ENCODE peak calls at places on chromosome 13, in four cellular contexts. One of them, this sample, is unnamed.

GRCh38 chr13:95481051-95481775 is 71.3 kb upstream of the CLDN10 start:
- DNase-seq in DND-41: no peak
- DNase-seq in adrenal gland: peak
- DNase-seq in lower leg skin: no peak
- DNase-seq in this sample: no peak

GRCh38 chr13:113452942-113453901 is at the start of gene ADPRHL1:
- DNase-seq in DND-41: no peak
- DNase-seq in adrenal gland: no peak
- DNase-seq in lower leg skin: peak
- DNase-seq in this sample: no peak

GRCh38 chr13:25352806-25353205 is 19.0 kb upstream of the ATP8A2 start:
- DNase-seq in DND-41: no peak
- DNase-seq in adrenal gland: no peak
- DNase-seq in lower leg skin: no peak
- DNase-seq in this sample: no peak

GRCh38 chr13:102402292-102402691 is 444 bp upstream of the FGF14 start:
- DNase-seq in DND-41: no peak
- DNase-seq in adrenal gland: no peak
- DNase-seq in lower leg skin: peak
- DNase-seq in this sample: no peak

GRCh38 chr13:83453300-83453699 is 429.0 kb downstream of the SLITRK1 start:
- DNase-seq in DND-41: no peak
- DNase-seq in adrenal gland: no peak
- DNase-seq in lower leg skin: no peak
- DNase-seq in this sample: no peak

GRCh38 chr13:59771272-59771671 is 392.5 kb downstream of the DIAPH3 start:
- DNase-seq in DND-41: no peak
- DNase-seq in adrenal gland: no peak
- DNase-seq in lower leg skin: no peak
- DNase-seq in this sample: no peak

GRCh38 chr13:97884707-97885468 is 68.6 kb upstream of the IPO5 start:
- DNase-seq in DND-41: no peak
- DNase-seq in adrenal gland: no peak
- DNase-seq in lower leg skin: no peak
- DNase-seq in this sample: no peak

GRCh38 chr13:72536668-72537399 is 190.6 kb downstream of the MZT1 start:
- DNase-seq in DND-41: no peak
- DNase-seq in adrenal gland: no peak
- DNase-seq in lower leg skin: no peak
- DNase-seq in this sample: no peak

GRCh38 chr13:113307491-113307890 is 10.5 kb downstream of the LAMP1 start:
- DNase-seq in DND-41: no peak
- DNase-seq in adrenal gland: no peak
- DNase-seq in lower leg skin: no peak
- DNase-seq in this sample: no peak

GRCh38 chr13:99093997-99094396 is 106.7 kb upstream of the UBAC2 start:
- DNase-seq in DND-41: no peak
- DNase-seq in adrenal gland: no peak
- DNase-seq in lower leg skin: no peak
- DNase-seq in this sample: no peak
- H3K4me3 ChIP-seq in DND-41: no peak
- H3K4me3 ChIP-seq in adrenal gland: no peak
- H3K4me3 ChIP-seq in lower leg skin: no peak
- H3K4me3 ChIP-seq in this sample: no peak

GRCh38 chr13:79407349-79407979 is 1.4 kb upstream of the RBM26 start:
- DNase-seq in DND-41: no peak
- DNase-seq in adrenal gland: no peak
- DNase-seq in lower leg skin: no peak
- DNase-seq in this sample: no peak
- H3K4me3 ChIP-seq in DND-41: peak
- H3K4me3 ChIP-seq in adrenal gland: no peak
- H3K4me3 ChIP-seq in lower leg skin: no peak
- H3K4me3 ChIP-seq in this sample: peak

GRCh38 chr13:46797468-46798237 is 692 bp upstream of the ESD start:
- DNase-seq in DND-41: no peak
- DNase-seq in adrenal gland: no peak
- DNase-seq in lower leg skin: no peak
- DNase-seq in this sample: no peak
- H3K4me3 ChIP-seq in DND-41: peak
- H3K4me3 ChIP-seq in adrenal gland: peak
- H3K4me3 ChIP-seq in lower leg skin: peak
- H3K4me3 ChIP-seq in this sample: peak

GRCh38 chr13:33679658-33680012 is 138.3 kb upstream of the RFC3 start:
- DNase-seq in DND-41: no peak
- DNase-seq in adrenal gland: no peak
- DNase-seq in lower leg skin: no peak
- DNase-seq in this sample: no peak
- H3K4me3 ChIP-seq in DND-41: no peak
- H3K4me3 ChIP-seq in adrenal gland: no peak
- H3K4me3 ChIP-seq in lower leg skin: no peak
- H3K4me3 ChIP-seq in this sample: no peak

GRCh38 chr13:110887242-110887954 is 27.5 kb downstream of the ANKRD10 start:
- DNase-seq in DND-41: no peak
- DNase-seq in adrenal gland: no peak
- DNase-seq in lower leg skin: no peak
- DNase-seq in this sample: no peak
- H3K4me3 ChIP-seq in DND-41: no peak
- H3K4me3 ChIP-seq in adrenal gland: no peak
- H3K4me3 ChIP-seq in lower leg skin: no peak
- H3K4me3 ChIP-seq in this sample: no peak

GRCh38 chr13:40932252-40932651 is 86.9 kb downstream of the ELF1 start:
- DNase-seq in DND-41: no peak
- DNase-seq in adrenal gland: no peak
- DNase-seq in lower leg skin: no peak
- DNase-seq in this sample: no peak
- H3K4me3 ChIP-seq in DND-41: no peak
- H3K4me3 ChIP-seq in adrenal gland: no peak
- H3K4me3 ChIP-seq in lower leg skin: no peak
- H3K4me3 ChIP-seq in this sample: no peak

GRCh38 chr13:112105884-112106283 is 38.9 kb downstream of the SOX1 start:
- DNase-seq in DND-41: no peak
- DNase-seq in adrenal gland: no peak
- DNase-seq in lower leg skin: no peak
- DNase-seq in this sample: no peak
- H3K4me3 ChIP-seq in DND-41: no peak
- H3K4me3 ChIP-seq in adrenal gland: no peak
- H3K4me3 ChIP-seq in lower leg skin: no peak
- H3K4me3 ChIP-seq in this sample: no peak

GRCh38 chr13:48816696-48817095 is 159.0 kb upstream of the FNDC3A start:
- DNase-seq in DND-41: no peak
- DNase-seq in adrenal gland: no peak
- DNase-seq in lower leg skin: no peak
- DNase-seq in this sample: no peak

GRCh38 chr13:48819376-48819775 is 156.3 kb upstream of the FNDC3A start:
- DNase-seq in DND-41: no peak
- DNase-seq in adrenal gland: no peak
- DNase-seq in lower leg skin: no peak
- DNase-seq in this sample: no peak

GRCh38 chr13:48818495-48818961 is 157.2 kb upstream of the FNDC3A start:
- DNase-seq in DND-41: no peak
- DNase-seq in adrenal gland: peak
- DNase-seq in lower leg skin: no peak
- DNase-seq in this sample: no peak

GRCh38 chr13:48819889-48820288 is 155.8 kb upstream of the FNDC3A start:
- DNase-seq in DND-41: no peak
- DNase-seq in adrenal gland: no peak
- DNase-seq in lower leg skin: no peak
- DNase-seq in this sample: no peak

GRCh38 chr13:48817166-48817802 is 158.4 kb upstream of the FNDC3A start:
- DNase-seq in DND-41: peak
- DNase-seq in adrenal gland: no peak
- DNase-seq in lower leg skin: no peak
- DNase-seq in this sample: no peak
- H3K4me3 ChIP-seq in DND-41: peak
- H3K4me3 ChIP-seq in adrenal gland: peak
- H3K4me3 ChIP-seq in lower leg skin: no peak
- H3K4me3 ChIP-seq in this sample: no peak

GRCh38 chr13:29428992-29429315 is 166.5 kb downstream of the SLC7A1 start:
- DNase-seq in DND-41: no peak
- DNase-seq in adrenal gland: no peak
- DNase-seq in lower leg skin: no peak
- DNase-seq in this sample: no peak
- H3K4me3 ChIP-seq in DND-41: no peak
- H3K4me3 ChIP-seq in adrenal gland: peak
- H3K4me3 ChIP-seq in lower leg skin: no peak
- H3K4me3 ChIP-seq in this sample: no peak

GRCh38 chr13:27822258-27822872 is 30.1 kb downstream of the GSX1 start:
- DNase-seq in DND-41: no peak
- DNase-seq in adrenal gland: no peak
- DNase-seq in lower leg skin: peak
- DNase-seq in this sample: no peak
- H3K4me3 ChIP-seq in DND-41: no peak
- H3K4me3 ChIP-seq in adrenal gland: no peak
- H3K4me3 ChIP-seq in lower leg skin: no peak
- H3K4me3 ChIP-seq in this sample: no peak